ENCODE peak calls at places on chromosomes 3 and 15, in eight cellular contexts. One of them, this sample, is unnamed.

GRCh38 chr3:120780977-120781376 is 38.4 kb downstream of the GTF2E1 start:
- DNase-seq in body of pancreas: no peak
- DNase-seq in heart left ventricle: no peak
- DNase-seq in PC-3: peak; percentile 95
- DNase-seq in brain microvascular endothelial cell: peak; percentile 94
- DNase-seq in aorta: peak; percentile 53
- DNase-seq in astrocyte: peak; percentile 91
- DNase-seq in CD8-positive, alpha-beta T cell: no peak
- DNase-seq in this sample: no peak

GRCh38 chr3:185688808-185689207 is 102.7 kb downstream of the SENP2 start:
- DNase-seq in aorta: no peak
- DNase-seq in brain microvascular endothelial cell: peak; percentile 99
- DNase-seq in body of pancreas: no peak
- DNase-seq in heart left ventricle: no peak
- DNase-seq in PC-3: peak; percentile 99
- DNase-seq in CD8-positive, alpha-beta T cell: no peak
- DNase-seq in astrocyte: peak; percentile 98
- DNase-seq in this sample: no peak

GRCh38 chr3:140910860-140911259 is 30.8 kb upstream of the SLC25A36 start:
- DNase-seq in brain microvascular endothelial cell: no peak
- DNase-seq in astrocyte: no peak
- DNase-seq in heart left ventricle: no peak
- DNase-seq in aorta: no peak
- DNase-seq in PC-3: peak; percentile 13
- DNase-seq in body of pancreas: no peak
- DNase-seq in CD8-positive, alpha-beta T cell: no peak
- DNase-seq in this sample: no peak

GRCh38 chr3:30639937-30640336 is 33.5 kb downstream of the TGFBR2 start:
- DNase-seq in PC-3: no peak
- DNase-seq in CD8-positive, alpha-beta T cell: no peak
- DNase-seq in body of pancreas: no peak
- DNase-seq in brain microvascular endothelial cell: no peak
- DNase-seq in heart left ventricle: no peak
- DNase-seq in astrocyte: no peak
- DNase-seq in aorta: no peak
- DNase-seq in this sample: no peak

GRCh38 chr3:32226875-32227500 is 11.5 kb upstream of the CMTM8 start:
- DNase-seq in astrocyte: peak; percentile 78
- DNase-seq in PC-3: peak; percentile 90
- DNase-seq in body of pancreas: no peak
- DNase-seq in aorta: no peak
- DNase-seq in heart left ventricle: no peak
- DNase-seq in brain microvascular endothelial cell: peak; percentile 53
- DNase-seq in CD8-positive, alpha-beta T cell: no peak
- DNase-seq in this sample: no peak

GRCh38 chr15:45224596-45225217 is 27.3 kb upstream of the SLC28A2 start:
- DNase-seq in astrocyte: no peak
- DNase-seq in aorta: no peak
- DNase-seq in brain microvascular endothelial cell: no peak
- DNase-seq in CD8-positive, alpha-beta T cell: no peak
- DNase-seq in heart left ventricle: no peak
- DNase-seq in PC-3: no peak
- DNase-seq in body of pancreas: no peak
- DNase-seq in this sample: no peak

GRCh38 chr3:114418724-114419543 is 125.1 kb downstream of the TIGIT start:
- DNase-seq in CD8-positive, alpha-beta T cell: no peak
- DNase-seq in PC-3: peak; percentile 67
- DNase-seq in aorta: no peak
- DNase-seq in astrocyte: peak; percentile 74
- DNase-seq in body of pancreas: no peak
- DNase-seq in brain microvascular endothelial cell: peak; percentile 43
- DNase-seq in heart left ventricle: no peak
- DNase-seq in this sample: no peak

GRCh38 chr15:64237677-64238076 is 74.9 kb upstream of the PPIB start:
- DNase-seq in aorta: no peak
- DNase-seq in CD8-positive, alpha-beta T cell: no peak
- DNase-seq in PC-3: no peak
- DNase-seq in brain microvascular endothelial cell: no peak
- DNase-seq in astrocyte: no peak
- DNase-seq in body of pancreas: no peak
- DNase-seq in heart left ventricle: no peak
- DNase-seq in this sample: no peak

GRCh38 chr3:123307064-123307463 is 105.3 kb downstream of the SEC22A start:
- DNase-seq in CD8-positive, alpha-beta T cell: no peak
- DNase-seq in brain microvascular endothelial cell: no peak
- DNase-seq in astrocyte: no peak
- DNase-seq in body of pancreas: no peak
- DNase-seq in PC-3: no peak
- DNase-seq in heart left ventricle: no peak
- DNase-seq in aorta: no peak
- DNase-seq in this sample: no peak

DNA sequence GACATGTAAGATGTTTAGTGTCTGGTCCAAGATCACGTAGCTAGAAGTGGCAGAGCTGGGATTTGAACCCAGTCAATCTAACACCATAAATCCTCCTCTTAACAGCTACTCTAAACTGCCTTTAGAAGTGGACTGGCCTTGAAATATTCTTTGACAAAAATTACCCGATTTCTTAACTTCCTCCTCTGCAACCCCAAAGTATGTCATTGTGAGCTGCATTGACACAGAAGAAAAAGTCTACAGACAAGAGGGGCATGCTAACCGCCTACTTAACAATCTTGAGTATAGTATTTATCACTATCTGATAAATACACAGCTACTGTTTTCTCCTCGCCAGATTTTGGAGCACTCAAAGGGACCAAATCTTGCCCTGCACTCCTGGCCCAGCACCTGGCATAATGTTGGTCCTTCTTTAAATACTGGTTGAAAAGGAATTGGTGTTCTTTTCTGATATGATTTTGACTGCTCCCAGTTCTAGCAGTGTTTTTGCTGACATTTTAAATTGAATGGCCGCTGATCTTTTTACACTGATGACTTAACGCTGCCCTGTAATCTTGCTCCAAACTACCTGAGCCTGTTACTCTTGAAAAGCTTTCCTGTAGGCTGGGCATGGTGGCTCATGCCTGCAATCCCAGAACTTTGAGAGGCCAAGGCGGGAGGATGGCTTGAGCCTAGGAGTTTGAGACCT is 36.9 kb downstream of the ITPR1 start:
- DNase-seq in PC-3: no peak
- DNase-seq in astrocyte: no peak
- DNase-seq in heart left ventricle: no peak
- DNase-seq in brain microvascular endothelial cell: no peak
- DNase-seq in CD8-positive, alpha-beta T cell: no peak
- DNase-seq in aorta: no peak
- DNase-seq in body of pancreas: no peak
- DNase-seq in this sample: no peak
- H3K27ac ChIP-seq in PC-3: no peak overlapping the region
- H3K27ac ChIP-seq in astrocyte: no peak overlapping the region
- H3K27ac ChIP-seq in heart left ventricle: no peak overlapping the region
- H3K27ac ChIP-seq in brain microvascular endothelial cell: no peak overlapping the region
- H3K27ac ChIP-seq in CD8-positive, alpha-beta T cell: no peak overlapping the region
- H3K27ac ChIP-seq in aorta: no peak overlapping the region
- H3K27ac ChIP-seq in body of pancreas: no peak overlapping the region
- H3K27ac ChIP-seq in this sample: no peak overlapping the region

GRCh38 chr3:119700920-119701734 is 1.7 kb upstream of the CFAP91 start:
- DNase-seq in heart left ventricle: no peak
- DNase-seq in brain microvascular endothelial cell: no peak
- DNase-seq in astrocyte: no peak
- DNase-seq in PC-3: no peak
- DNase-seq in CD8-positive, alpha-beta T cell: no peak
- DNase-seq in aorta: no peak
- DNase-seq in body of pancreas: no peak
- DNase-seq in this sample: no peak
- H3K27ac ChIP-seq in heart left ventricle: no peak overlapping the region
- H3K27ac ChIP-seq in brain microvascular endothelial cell: no peak overlapping the region
- H3K27ac ChIP-seq in astrocyte: no peak overlapping the region
- H3K27ac ChIP-seq in PC-3: no peak overlapping the region
- H3K27ac ChIP-seq in CD8-positive, alpha-beta T cell: no peak overlapping the region
- H3K27ac ChIP-seq in aorta: no peak overlapping the region
- H3K27ac ChIP-seq in body of pancreas: no peak overlapping the region
- H3K27ac ChIP-seq in this sample: no peak overlapping the region

GRCh38 chr3:16311960-16312451 is 47.0 kb downstream of the OXNAD1 start:
- DNase-seq in body of pancreas: no peak
- DNase-seq in brain microvascular endothelial cell: no peak
- DNase-seq in PC-3: no peak
- DNase-seq in aorta: no peak
- DNase-seq in astrocyte: peak; percentile 51
- DNase-seq in heart left ventricle: peak; percentile 34
- DNase-seq in CD8-positive, alpha-beta T cell: peak; percentile 64
- DNase-seq in this sample: peak; percentile 77
- H3K27ac ChIP-seq in body of pancreas: no peak overlapping the region
- H3K27ac ChIP-seq in brain microvascular endothelial cell: no peak overlapping the region
- H3K27ac ChIP-seq in PC-3: no peak overlapping the region
- H3K27ac ChIP-seq in aorta: no peak overlapping the region
- H3K27ac ChIP-seq in astrocyte: no peak overlapping the region
- H3K27ac ChIP-seq in heart left ventricle: peak overlapping the region; percentile 68
- H3K27ac ChIP-seq in CD8-positive, alpha-beta T cell: peak overlapping the region; percentile 46
- H3K27ac ChIP-seq in this sample: peak overlapping the region; percentile 10

GRCh38 chr3:149441662-149442442 is 32.6 kb upstream of the TM4SF4 start:
- DNase-seq in brain microvascular endothelial cell: no peak
- DNase-seq in astrocyte: no peak
- DNase-seq in CD8-positive, alpha-beta T cell: no peak
- DNase-seq in heart left ventricle: no peak
- DNase-seq in PC-3: no peak
- DNase-seq in body of pancreas: no peak
- DNase-seq in aorta: no peak
- DNase-seq in this sample: no peak
- H3K27ac ChIP-seq in brain microvascular endothelial cell: no peak overlapping the region
- H3K27ac ChIP-seq in astrocyte: peak overlapping the region; percentile 76
- H3K27ac ChIP-seq in CD8-positive, alpha-beta T cell: no peak overlapping the region
- H3K27ac ChIP-seq in heart left ventricle: no peak overlapping the region
- H3K27ac ChIP-seq in PC-3: no peak overlapping the region
- H3K27ac ChIP-seq in body of pancreas: no peak overlapping the region
- H3K27ac ChIP-seq in aorta: no peak overlapping the region
- H3K27ac ChIP-seq in this sample: no peak overlapping the region

GRCh38 chr15:68319997-68320396 is 42.5 kb downstream of the FEM1B start:
- DNase-seq in aorta: peak; percentile 24
- DNase-seq in PC-3: no peak
- DNase-seq in brain microvascular endothelial cell: no peak
- DNase-seq in astrocyte: no peak
- DNase-seq in body of pancreas: no peak
- DNase-seq in heart left ventricle: no peak
- DNase-seq in CD8-positive, alpha-beta T cell: no peak
- DNase-seq in this sample: no peak

GRCh38 chr15:68318008-68318835 is 40.7 kb downstream of the FEM1B start:
- DNase-seq in brain microvascular endothelial cell: no peak
- DNase-seq in aorta: no peak
- DNase-seq in body of pancreas: peak; percentile 4
- DNase-seq in astrocyte: no peak
- DNase-seq in PC-3: no peak
- DNase-seq in heart left ventricle: no peak
- DNase-seq in CD8-positive, alpha-beta T cell: no peak
- DNase-seq in this sample: no peak

GRCh38 chr15:68317281-68318007 is 39.9 kb downstream of the FEM1B start:
- DNase-seq in CD8-positive, alpha-beta T cell: no peak
- DNase-seq in aorta: no peak
- DNase-seq in brain microvascular endothelial cell: no peak
- DNase-seq in heart left ventricle: no peak
- DNase-seq in PC-3: no peak
- DNase-seq in astrocyte: no peak
- DNase-seq in body of pancreas: peak; percentile 9
- DNase-seq in this sample: no peak

GRCh38 chr15:68321229-68321628 is 43.7 kb downstream of the FEM1B start:
- DNase-seq in PC-3: no peak
- DNase-seq in heart left ventricle: no peak
- DNase-seq in body of pancreas: no peak
- DNase-seq in aorta: peak; percentile 29
- DNase-seq in brain microvascular endothelial cell: no peak
- DNase-seq in CD8-positive, alpha-beta T cell: no peak
- DNase-seq in astrocyte: no peak
- DNase-seq in this sample: no peak

GRCh38 chr15:68318931-68319909 is 41.7 kb downstream of the FEM1B start:
- DNase-seq in heart left ventricle: no peak
- DNase-seq in CD8-positive, alpha-beta T cell: no peak
- DNase-seq in body of pancreas: peak; percentile 5
- DNase-seq in brain microvascular endothelial cell: no peak
- DNase-seq in PC-3: no peak
- DNase-seq in aorta: peak; percentile 13
- DNase-seq in astrocyte: no peak
- DNase-seq in this sample: no peak
- H3K27ac ChIP-seq in heart left ventricle: no peak overlapping the region
- H3K27ac ChIP-seq in CD8-positive, alpha-beta T cell: no peak overlapping the region
- H3K27ac ChIP-seq in body of pancreas: no peak overlapping the region
- H3K27ac ChIP-seq in brain microvascular endothelial cell: no peak overlapping the region
- H3K27ac ChIP-seq in PC-3: no peak overlapping the region
- H3K27ac ChIP-seq in aorta: no peak overlapping the region
- H3K27ac ChIP-seq in astrocyte: no peak overlapping the region
- H3K27ac ChIP-seq in this sample: no peak overlapping the region

GRCh38 chr3:8563597-8563996 is 62.0 kb downstream of the LMCD1 start:
- DNase-seq in aorta: no peak
- DNase-seq in brain microvascular endothelial cell: no peak
- DNase-seq in astrocyte: no peak
- DNase-seq in PC-3: no peak
- DNase-seq in CD8-positive, alpha-beta T cell: no peak
- DNase-seq in heart left ventricle: no peak
- DNase-seq in body of pancreas: no peak
- DNase-seq in this sample: peak; percentile 36
- H3K27ac ChIP-seq in aorta: peak overlapping the region; percentile 2
- H3K27ac ChIP-seq in brain microvascular endothelial cell: no peak overlapping the region
- H3K27ac ChIP-seq in astrocyte: no peak overlapping the region
- H3K27ac ChIP-seq in PC-3: no peak overlapping the region
- H3K27ac ChIP-seq in CD8-positive, alpha-beta T cell: no peak overlapping the region
- H3K27ac ChIP-seq in heart left ventricle: no peak overlapping the region
- H3K27ac ChIP-seq in body of pancreas: no peak overlapping the region
- H3K27ac ChIP-seq in this sample: no peak overlapping the region